ENCODE peak calls at places on chromosomes 16 and 17, in six cellular contexts. One of them, this sample, is unnamed.
A peak's percentile ranks its signal among the peaks of the same experiment; 100 is the strongest.

GRCh38 chr16:4625617-4626159 is 1.1 kb downstream of the MGRN1 start:
- DNase-seq in cardiac muscle cell: no peak
- DNase-seq in activated naive CD8-positive, alpha-beta T cell treated with anti-CD3 and anti-CD28 coated beads, Interleukin-2, amount 50 U/mL, for 24 hours: no peak
- DNase-seq in WERI-Rb-1: no peak
- DNase-seq in RWPE1: no peak
- DNase-seq in NCI-H1092: no peak
- DNase-seq in this sample: no peak

GRCh38 chr16:72986011-72986410 is 61.9 kb downstream of the ZFHX3 start:
- DNase-seq in RWPE1: no peak
- DNase-seq in WERI-Rb-1: no peak
- DNase-seq in NCI-H1092: no peak
- DNase-seq in cardiac muscle cell: peak; percentile 56
- DNase-seq in activated naive CD8-positive, alpha-beta T cell treated with anti-CD3 and anti-CD28 coated beads, Interleukin-2, amount 50 U/mL, for 24 hours: no peak
- DNase-seq in this sample: peak; percentile 42

GRCh38 chr16:89545831-89546574 is 14.5 kb upstream of the RPL13 start:
- DNase-seq in cardiac muscle cell: no peak
- DNase-seq in RWPE1: no peak
- DNase-seq in WERI-Rb-1: no peak
- DNase-seq in NCI-H1092: no peak
- DNase-seq in activated naive CD8-positive, alpha-beta T cell treated with anti-CD3 and anti-CD28 coated beads, Interleukin-2, amount 50 U/mL, for 24 hours: no peak
- DNase-seq in this sample: no peak

GRCh38 chr17:28498652-28499365 is 7.3 kb upstream of the FOXN1 start:
- DNase-seq in cardiac muscle cell: no peak
- DNase-seq in activated naive CD8-positive, alpha-beta T cell treated with anti-CD3 and anti-CD28 coated beads, Interleukin-2, amount 50 U/mL, for 24 hours: no peak
- DNase-seq in WERI-Rb-1: no peak
- DNase-seq in RWPE1: no peak
- DNase-seq in NCI-H1092: no peak
- DNase-seq in this sample: no peak

GRCh38 chr16:19710991-19711545 is 7.0 kb downstream of the KNOP1 start:
- DNase-seq in WERI-Rb-1: no peak
- DNase-seq in NCI-H1092: no peak
- DNase-seq in cardiac muscle cell: no peak
- DNase-seq in activated naive CD8-positive, alpha-beta T cell treated with anti-CD3 and anti-CD28 coated beads, Interleukin-2, amount 50 U/mL, for 24 hours: no peak
- DNase-seq in RWPE1: no peak
- DNase-seq in this sample: no peak

GRCh38 chr17:39591958-39592954 is 15.5 kb downstream of the NEUROD2 start:
- DNase-seq in cardiac muscle cell: peak; percentile 62
- DNase-seq in WERI-Rb-1: no peak
- DNase-seq in activated naive CD8-positive, alpha-beta T cell treated with anti-CD3 and anti-CD28 coated beads, Interleukin-2, amount 50 U/mL, for 24 hours: no peak
- DNase-seq in NCI-H1092: no peak
- DNase-seq in RWPE1: peak; percentile 55
- DNase-seq in this sample: peak; percentile 57

GRCh38 chr17:62862251-62862650 is 54.1 kb upstream of the MARCHF10 start:
- DNase-seq in WERI-Rb-1: no peak
- DNase-seq in activated naive CD8-positive, alpha-beta T cell treated with anti-CD3 and anti-CD28 coated beads, Interleukin-2, amount 50 U/mL, for 24 hours: no peak
- DNase-seq in NCI-H1092: no peak
- DNase-seq in RWPE1: no peak
- DNase-seq in cardiac muscle cell: no peak
- DNase-seq in this sample: no peak

GRCh38 chr17:70067104-70067503 is 7.9 kb upstream of the KCNJ16 start:
- DNase-seq in WERI-Rb-1: no peak
- DNase-seq in cardiac muscle cell: no peak
- DNase-seq in NCI-H1092: no peak
- DNase-seq in activated naive CD8-positive, alpha-beta T cell treated with anti-CD3 and anti-CD28 coated beads, Interleukin-2, amount 50 U/mL, for 24 hours: no peak
- DNase-seq in RWPE1: no peak
- DNase-seq in this sample: no peak

GRCh38 chr16:65071371-65072311 is 50.2 kb downstream of the CDH11 start:
- DNase-seq in activated naive CD8-positive, alpha-beta T cell treated with anti-CD3 and anti-CD28 coated beads, Interleukin-2, amount 50 U/mL, for 24 hours: no peak
- DNase-seq in cardiac muscle cell: peak; percentile 42
- DNase-seq in RWPE1: no peak
- DNase-seq in WERI-Rb-1: no peak
- DNase-seq in NCI-H1092: no peak
- DNase-seq in this sample: peak; percentile 69

GRCh38 chr17:21275579-21276339 is 8.8 kb upstream of the MAP2K3 start:
- DNase-seq in cardiac muscle cell: peak; percentile 85
- DNase-seq in RWPE1: peak; percentile 94
- DNase-seq in WERI-Rb-1: peak; percentile 94
- DNase-seq in activated naive CD8-positive, alpha-beta T cell treated with anti-CD3 and anti-CD28 coated beads, Interleukin-2, amount 50 U/mL, for 24 hours: peak; percentile 99
- DNase-seq in NCI-H1092: peak; percentile 53
- DNase-seq in this sample: peak; percentile 87

GRCh38 chr16:1007284-1007850 is 25.8 kb downstream of the SOX8 start:
- DNase-seq in RWPE1: peak; percentile 29
- DNase-seq in cardiac muscle cell: no peak
- DNase-seq in NCI-H1092: no peak
- DNase-seq in WERI-Rb-1: no peak
- DNase-seq in activated naive CD8-positive, alpha-beta T cell treated with anti-CD3 and anti-CD28 coated beads, Interleukin-2, amount 50 U/mL, for 24 hours: no peak
- DNase-seq in this sample: no peak

GRCh38 chr16:68992521-68992920 is 112.9 kb upstream of the HAS3 start:
- DNase-seq in RWPE1: peak; percentile 42
- DNase-seq in activated naive CD8-positive, alpha-beta T cell treated with anti-CD3 and anti-CD28 coated beads, Interleukin-2, amount 50 U/mL, for 24 hours: no peak
- DNase-seq in cardiac muscle cell: peak; percentile 76
- DNase-seq in NCI-H1092: no peak
- DNase-seq in WERI-Rb-1: no peak
- DNase-seq in this sample: peak; percentile 79

GRCh38 chr17:77347544-77347943 is 206.8 kb downstream of the SEC14L1 start:
- DNase-seq in activated naive CD8-positive, alpha-beta T cell treated with anti-CD3 and anti-CD28 coated beads, Interleukin-2, amount 50 U/mL, for 24 hours: no peak
- DNase-seq in RWPE1: no peak
- DNase-seq in cardiac muscle cell: no peak
- DNase-seq in WERI-Rb-1: no peak
- DNase-seq in NCI-H1092: no peak
- DNase-seq in this sample: no peak

GRCh38 chr17:43224146-43224705 is 4.2 kb downstream of the CCDC200 start:
- DNase-seq in cardiac muscle cell: no peak
- DNase-seq in NCI-H1092: no peak
- DNase-seq in activated naive CD8-positive, alpha-beta T cell treated with anti-CD3 and anti-CD28 coated beads, Interleukin-2, amount 50 U/mL, for 24 hours: no peak
- DNase-seq in RWPE1: no peak
- DNase-seq in WERI-Rb-1: no peak
- DNase-seq in this sample: no peak

GRCh38 chr16:89805136-89805905 is 11.1 kb downstream of the FANCA start:
- DNase-seq in RWPE1: no peak
- DNase-seq in WERI-Rb-1: peak; percentile 77
- DNase-seq in cardiac muscle cell: no peak
- DNase-seq in activated naive CD8-positive, alpha-beta T cell treated with anti-CD3 and anti-CD28 coated beads, Interleukin-2, amount 50 U/mL, for 24 hours: no peak
- DNase-seq in NCI-H1092: no peak
- DNase-seq in this sample: peak; percentile 90

GRCh38 chr17:73393962-73394361 is 82.2 kb upstream of the CDC42EP4 start:
- DNase-seq in WERI-Rb-1: no peak
- DNase-seq in NCI-H1092: no peak
- DNase-seq in cardiac muscle cell: peak; percentile 24
- DNase-seq in activated naive CD8-positive, alpha-beta T cell treated with anti-CD3 and anti-CD28 coated beads, Interleukin-2, amount 50 U/mL, for 24 hours: peak; percentile 3
- DNase-seq in RWPE1: peak; percentile 19
- DNase-seq in this sample: peak; percentile 41

GRCh38 chr16:85610446-85611204 is 2.5 kb upstream of the GSE1 start:
- DNase-seq in RWPE1: peak; percentile 83
- DNase-seq in activated naive CD8-positive, alpha-beta T cell treated with anti-CD3 and anti-CD28 coated beads, Interleukin-2, amount 50 U/mL, for 24 hours: peak; percentile 95
- DNase-seq in WERI-Rb-1: peak; percentile 83
- DNase-seq in cardiac muscle cell: peak; percentile 80
- DNase-seq in NCI-H1092: peak; percentile 78
- DNase-seq in this sample: peak; percentile 94